ENCODE peak calls at places on chromosomes 2 and 18, in four cellular contexts. O is HCT116, H is HepG2, P is H1. D is an unnamed sample.

GRCh38 chr18:37489011-37489410 is 76.6 kb downstream of the CELF4 start:
- DNase-seq in P (no peak), H (no peak), O (no peak), D (no peak)

GRCh38 chr2:69062307-69062706 is 49.3 kb downstream of the ANTXR1 start:
- DNase-seq in P (no peak), H (peak), O (no peak), D (no peak)

GRCh38 chr2:864501-865106 is 86.0 kb upstream of the SNTG2 start:
- DNase-seq in H (no peak), P (no peak), O (no peak), D (no peak)

GRCh38 chr2:28696261-28696660 is 55.4 kb upstream of the PPP1CB start:
- DNase-seq in H (peak), P (no peak), O (no peak), D (no peak)

GRCh38 chr2:71631411-71631931 is 178.1 kb downstream of the DYSF start:
- DNase-seq in O (no peak), H (no peak), P (no peak), D (no peak)

GRCh38 chr2:15933184-15933845 is 7.0 kb upstream of the MYCN start:
- DNase-seq in H (no peak), P (no peak), O (no peak), D (no peak)

GRCh38 chr2:241458687-241459086 is 49.7 kb downstream of the STK25 start:
- DNase-seq in O (no peak), P (no peak), H (no peak), D (no peak)

GRCh38 chr2:164757934-164758695 is 83.5 kb downstream of the COBLL1 start:
- DNase-seq in H (peak), O (no peak), P (no peak), D (no peak)

GRCh38 chr2:221817052-221817451 is 244.9 kb upstream of the EPHA4 start:
- DNase-seq in H (no peak), O (no peak), P (no peak), D (no peak)

GRCh38 chr2:52220393-52220792 is 1188.5 kb upstream of the NRXN1 start:
- DNase-seq in O (no peak), P (no peak), H (no peak), D (no peak)

GRCh38 chr18:77081387-77081773 is 51.2 kb downstream of the MBP start:
- DNase-seq in P (no peak), H (no peak), O (no peak), D (no peak)

GRCh38 chr18:31225668-31226067 is 63.0 kb upstream of the DSC1 start:
- DNase-seq in H (peak), P (no peak), O (no peak), D (no peak)

GRCh38 chr2:235086481-235087184 is 134.8 kb downstream of the SH3BP4 start:
- DNase-seq in P (no peak), O (no peak), H (no peak), D (no peak)

GRCh38 chr2:55805662-55806061 is 112.0 kb upstream of the PNPT1 start:
- DNase-seq in H (no peak), P (no peak), O (no peak), D (no peak)

GRCh38 chr2:200432296-200432695 is 77.6 kb downstream of the KCTD18 start:
- DNase-seq in P (no peak), O (no peak), H (no peak), D (no peak)

GRCh38 chr2:105617631-105618350 is 126.9 kb upstream of the NCK2 start:
- DNase-seq in O (no peak), P (no peak), H (peak), D (no peak)

GRCh38 chr18:47936975-47937374 is 6.5 kb upstream of the SMAD2 start:
- DNase-seq in P (no peak), O (no peak), H (no peak), D (no peak)

GRCh38 chr2:35428548-35428947 is 927.0 kb upstream of the CRIM1 start:
- DNase-seq in P (peak), H (peak), O (no peak), D (peak)

GRCh38 chr18:21933931-21934765 is 193.6 kb downstream of the MIB1 start:
- DNase-seq in H (no peak), O (no peak), P (no peak), D (no peak)

GRCh38 chr2:232887171-232887850 is 17.2 kb downstream of the SNORC start:
- DNase-seq in P (no peak), O (no peak), H (no peak), D (no peak)

GRCh38 chr2:3610415-3610814 is 15.5 kb downstream of the COLEC11 start:
- DNase-seq in H (no peak), P (no peak), O (no peak), D (no peak)

GRCh38 chr2:28754321-28754720 is 2.7 kb downstream of the PPP1CB start:
- DNase-seq in P (no peak), H (no peak), O (no peak), D (peak)

GRCh38 chr2:205188516-205189138 is 493.7 kb upstream of the NRP2 start:
- DNase-seq in H (no peak), P (no peak), O (no peak), D (no peak)

GRCh38 chr18:26863921-26864497 is 1.5 kb downstream of the AQP4 start:
- DNase-seq in H (no peak), O (no peak), P (no peak), D (no peak)

GRCh38 chr2:118687201-118687600 is 160.2 kb downstream of the EN1 start:
- DNase-seq in P (no peak), H (no peak), O (no peak), D (no peak)

GRCh38 chr2:100260712-100261620 is 61.3 kb downstream of the LONRF2 start:
- DNase-seq in H (peak), O (peak), P (peak), D (peak)

GRCh38 chr2:68167186-68167585 is 9.5 kb downstream of the PNO1 start:
- DNase-seq in O (no peak), H (no peak), P (no peak), D (no peak)

GRCh38 chr2:60336442-60337141 is 216.9 kb downstream of the BCL11A start:
- DNase-seq in P (no peak), H (no peak), O (no peak), D (no peak)

GRCh38 chr2:85168984-85169383 is 35.8 kb downstream of the TCF7L1 start:
- DNase-seq in H (no peak), O (no peak), P (no peak), D (no peak)

GRCh38 chr2:172085460-172086159 is at the start of gene DLX1:
- DNase-seq in P (peak), O (no peak), H (no peak), D (peak)

GRCh38 chr2:120893874-120894584 is 158.4 kb downstream of the GLI2 start:
- DNase-seq in O (no peak), H (no peak), P (no peak), D (no peak)

GRCh38 chr2:60707750-60708371 is 48.2 kb upstream of the PAPOLG start:
- DNase-seq in H (peak), O (peak), P (peak), D (peak)

GRCh38 chr2:74290466-74291216 is 52.6 kb downstream of the SLC4A5 start:
- DNase-seq in O (no peak), P (no peak), H (no peak), D (no peak)

GRCh38 chr18:76822510-76823165 is at the start of gene ZNF236:
- DNase-seq in O (no peak), P (peak), H (peak), D (peak)

GRCh38 chr2:3107567-3107966 is 270.1 kb downstream of the EIPR1 start:
- DNase-seq in P (peak), H (no peak), O (no peak), D (peak)

GRCh38 chr2:9240745-9241144 is 34.1 kb downstream of the ASAP2 start:
- DNase-seq in O (no peak), H (no peak), P (no peak), D (peak)

GRCh38 chr2:177482195-177482594 is 89.6 kb downstream of the AGPS start:
- DNase-seq in O (no peak), P (no peak), H (no peak), D (no peak)

DNA sequence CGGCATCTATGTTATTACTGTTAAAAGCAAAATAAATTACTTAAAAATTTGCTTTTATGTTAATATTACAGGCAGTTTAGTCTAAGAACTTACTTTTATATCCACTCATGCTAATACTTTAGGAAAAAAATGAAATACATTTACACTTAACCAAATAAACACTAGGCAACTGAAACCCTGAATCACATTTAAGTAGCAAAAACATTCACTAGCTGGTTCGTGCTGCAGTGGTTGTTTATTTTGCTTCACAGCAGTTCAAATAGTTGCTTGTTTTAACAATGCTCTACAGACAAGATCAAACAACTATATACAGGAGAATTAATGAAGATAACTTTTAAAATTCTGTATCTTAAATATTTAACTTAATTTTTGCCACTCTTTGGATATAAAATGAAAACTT is 60.8 kb downstream of the ABCG8 start:
- DNase-seq in O (no peak), H (no peak), P (no peak), D (no peak)
- TF ChIP-seq FOSL1 in O (no peak), H (no peak), P (no peak), D (no peak)

GRCh38 chr2:109527846-109528705 is 85.7 kb downstream of the SEPTIN10 start:
- DNase-seq in P (no peak), O (no peak), H (peak), D (no peak)
- TF ChIP-seq FOSL1 in P (no peak), O (no peak), H (no peak), D (no peak)

DNA sequence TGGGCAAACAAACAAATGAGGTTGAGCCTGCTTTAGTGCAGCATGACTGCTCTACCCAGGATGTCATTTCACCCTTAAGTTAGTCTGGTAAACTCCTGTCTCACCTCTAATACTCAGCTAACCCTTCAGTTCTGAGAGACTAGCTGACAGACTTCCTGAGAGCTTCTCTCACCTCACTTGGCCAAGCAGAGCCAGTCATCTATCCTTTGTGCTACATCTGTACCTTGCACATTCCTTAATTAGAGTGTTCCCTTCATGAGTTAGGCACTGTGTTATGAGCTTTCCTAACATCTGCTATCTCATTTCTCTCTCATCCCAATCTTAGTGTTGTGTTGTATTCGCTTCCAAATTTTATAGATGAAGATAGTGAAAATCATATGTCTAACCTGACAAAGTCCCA is 220.1 kb upstream of the PIK3C3 start:
- DNase-seq in O (no peak), H (no peak), P (no peak), D (no peak)
- TF ChIP-seq FOSL1 in O (no peak), H (no peak), P (no peak), D (no peak)

GRCh38 chr2:219778189-219778588 is 150.8 kb downstream of the SLC4A3 start:
- DNase-seq in O (no peak), H (no peak), P (no peak), D (no peak)

GRCh38 chr2:219782999-219783398 is 155.6 kb downstream of the SLC4A3 start:
- DNase-seq in O (no peak), H (no peak), P (no peak), D (no peak)

GRCh38 chr2:219784178-219784577 is 156.7 kb downstream of the SLC4A3 start:
- DNase-seq in O (no peak), P (no peak), H (no peak), D (no peak)

GRCh38 chr2:219783551-219783950 is 156.1 kb downstream of the SLC4A3 start:
- DNase-seq in H (no peak), P (no peak), O (no peak), D (no peak)
- TF ChIP-seq FOSL1 in H (no peak), P (no peak), O (no peak), D (no peak)

GRCh38 chr18:3966246-3966984 is 488.7 kb downstream of the DLGAP1 start:
- DNase-seq in H (no peak), O (no peak), P (no peak), D (no peak)
- TF ChIP-seq FOSL1 in H (no peak), O (no peak), P (no peak), D (no peak)

GRCh38 chr18:11798271-11798670 is 52.9 kb upstream of the CHMP1B start:
- DNase-seq in H (peak), O (no peak), P (no peak), D (no peak)
- TF ChIP-seq FOSL1 in H (no peak), O (no peak), P (no peak), D (no peak)

D was measured in K562.